ENCODE peak calls at places on chromosomes 4 and X, in nine cellular contexts. I is ovary, E is testis, Z is cardiac muscle cell, Y is lower lobe of right lung, S is aorta, H is left lung, B is thyroid gland, A is heart right ventricle. W is an unnamed sample.

GRCh38 chr4:98510757-98511517 is 147.5 kb downstream of the TSPAN5 start:
- DNase-seq in I (no peak), B (no peak), A (no peak), Z (peak; percentile 81), Y (no peak), H (no peak), S (no peak), E (no peak), W (no peak)

GRCh38 chrX:31423575-31424284 is 351.9 kb upstream of the FTHL17 start:
- DNase-seq in E (peak; percentile 51), S (no peak), Y (no peak), H (no peak), Z (peak; percentile 79), I (peak; percentile 29), B (no peak), A (no peak), W (no peak)

GRCh38 chrX:54640721-54641120 is 110.7 kb downstream of the GNL3L start:
- DNase-seq in H (no peak), I (no peak), Z (no peak), B (no peak), A (no peak), S (no peak), E (no peak), Y (no peak), W (no peak)

GRCh38 chr4:30904161-30904560 is 184.0 kb downstream of the PCDH7 start:
- DNase-seq in Y (no peak), Z (no peak), I (no peak), A (no peak), B (no peak), H (no peak), E (no peak), S (no peak), W (no peak)

GRCh38 chrX:147978931-147979330 is 2.2 kb upstream of the FMR1NB start:
- DNase-seq in S (no peak), I (no peak), Y (no peak), B (no peak), Z (no peak), E (no peak), A (no peak), H (no peak), W (no peak)

GRCh38 chr4:101163936-101164335 is 183.4 kb downstream of the PPP3CA start:
- DNase-seq in I (no peak), Z (no peak), H (no peak), E (no peak), B (no peak), A (no peak), Y (no peak), S (no peak), W (no peak)

GRCh38 chr4:42646013-42646784 is 10.7 kb downstream of the ATP8A1 start:
- DNase-seq in A (no peak), B (no peak), E (no peak), Z (no peak), Y (no peak), I (no peak), H (no peak), S (no peak), W (no peak)

GRCh38 chr4:172982151-172982590 is 186.4 kb upstream of the GALNT7 start:
- DNase-seq in S (peak; percentile 61), B (peak; percentile 44), A (no peak), Z (peak; percentile 36), I (no peak), E (no peak), Y (no peak), H (no peak), W (peak; percentile 63)

GRCh38 chrX:148914783-148915182 is 414.4 kb downstream of the AFF2 start:
- DNase-seq in Z (no peak), S (no peak), A (no peak), Y (no peak), E (no peak), H (no peak), I (no peak), B (no peak), W (no peak)

GRCh38 chr4:87530868-87531267 is 1.7 kb upstream of the SPARCL1 start:
- DNase-seq in I (peak; percentile 82), H (no peak), E (peak; percentile 81), A (peak; percentile 35), S (peak; percentile 65), Y (no peak), B (peak; percentile 24), Z (peak; percentile 95), W (no peak)

GRCh38 chrX:53831662-53832635 is 145.4 kb upstream of the HUWE1 start:
- DNase-seq in B (peak; percentile 14), Y (no peak), E (peak; percentile 42), S (no peak), H (no peak), A (no peak), Z (peak; percentile 23), I (no peak), W (no peak)

GRCh38 chr4:4866124-4866832 is 6.8 kb downstream of the MSX1 start:
- DNase-seq in H (no peak), S (no peak), Y (no peak), B (no peak), I (no peak), E (no peak), Z (peak; percentile 35), A (no peak), W (peak; percentile 29)

GRCh38 chrX:154412468-154412867 is 1.1 kb downstream of the TAFAZZIN start:
- DNase-seq in Y (peak; percentile 56), Z (no peak), E (no peak), S (peak; percentile 62), H (no peak), I (no peak), B (peak; percentile 11), A (peak; percentile 23), W (no peak)

GRCh38 chrX:12973561-12974216 is 1.2 kb upstream of the TMSB4X start:
- DNase-seq in I (peak; percentile 42), B (no peak), E (no peak), A (no peak), Y (peak; percentile 58), H (no peak), Z (no peak), S (peak; percentile 68), W (no peak)

GRCh38 chrX:44973420-44973932 is 100.5 kb downstream of the KDM6A start:
- DNase-seq in H (no peak), Y (no peak), A (no peak), E (no peak), Z (no peak), I (no peak), B (no peak), S (no peak), W (no peak)
- H3K36me3 ChIP-seq in H (no peaks in the 10 kb centered on the region), Y (no peaks in the 10 kb centered on the region), A (no peaks in the 10 kb centered on the region), E (no peaks in the 10 kb centered on the region), Z (no peaks in the 10 kb centered on the region), I (no peaks in the 10 kb centered on the region), B (no peaks in the 10 kb centered on the region), S (no peaks in the 10 kb centered on the region), W (peaks cover 17% of the 10 kb centered on the region)

DNA sequence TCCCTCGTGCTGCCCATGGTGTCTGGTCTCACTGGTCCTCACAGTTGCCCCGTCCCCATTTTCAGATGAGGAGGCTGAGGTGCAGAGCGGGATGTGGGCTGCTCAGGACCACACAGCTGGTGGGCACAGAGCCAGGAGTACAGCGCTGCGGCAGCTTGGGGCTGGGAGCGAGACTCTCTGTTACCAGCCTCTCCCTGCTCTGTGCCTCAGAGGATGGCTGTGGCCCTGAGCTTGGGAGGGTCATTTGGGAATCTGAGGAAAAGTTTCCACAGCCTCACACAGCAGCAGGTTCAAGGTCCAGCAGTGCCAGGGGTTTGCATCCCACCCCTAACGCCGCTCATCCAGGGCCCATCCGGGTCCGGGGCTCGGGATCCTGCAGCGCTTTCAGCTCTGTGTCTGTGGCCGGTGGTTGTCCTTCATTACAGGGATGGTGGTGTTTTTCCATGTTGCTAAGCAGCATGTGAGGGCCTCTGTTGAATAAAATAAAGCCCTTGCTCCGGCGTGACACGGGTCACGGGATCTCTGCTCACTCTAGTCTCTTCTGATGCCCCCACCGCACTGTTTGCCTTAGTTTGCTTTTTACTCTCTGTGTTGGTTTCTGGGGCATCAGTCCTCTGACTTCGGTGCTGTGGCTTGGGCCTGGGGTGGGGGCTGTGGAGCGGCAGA is 6.4 kb downstream of the WFS1 start:
- DNase-seq in S (no peak), Z (no peak), A (no peak), Y (no peak), I (peak; percentile 50), H (no peak), B (peak; percentile 51), E (peak; percentile 56), W (no peak)
- H3K4me1 ChIP-seq in S (no peaks in the 10 kb centered on the region), Z (no peaks in the 10 kb centered on the region), A (peaks cover 73% of the 10 kb centered on the region), Y (peaks cover 95% of the 10 kb centered on the region), I (peaks cover 73% of the 10 kb centered on the region), H (peaks cover 37% of the 10 kb centered on the region), B (peaks cover 71% of the 10 kb centered on the region), E (peaks cover 84% of the 10 kb centered on the region), W (peaks cover 11% of the 10 kb centered on the region)

DNA sequence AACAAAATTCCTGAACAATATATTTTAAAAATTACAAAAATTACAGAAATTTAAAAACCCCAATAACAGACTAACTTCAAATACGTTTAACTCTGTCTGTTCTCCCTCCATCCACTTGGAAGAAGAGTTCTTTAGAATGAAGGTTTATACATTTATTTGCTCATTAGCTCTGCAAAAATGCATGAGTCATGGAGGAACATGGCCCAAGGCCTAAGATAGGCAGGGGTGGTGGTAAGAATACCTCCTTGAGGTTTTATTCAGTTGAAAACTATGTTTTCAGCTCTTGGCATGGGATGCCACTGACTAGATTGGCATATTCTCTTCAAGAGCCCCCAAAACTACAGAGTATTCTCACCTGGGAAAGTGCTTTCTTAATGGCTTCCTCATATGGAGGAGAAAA is 8.8 kb upstream of the LRRC66 start:
- DNase-seq in I (no peak), A (no peak), B (no peak), Z (peak; percentile 48), E (no peak), H (no peak), S (no peak), Y (no peak), W (no peak)
- H3K36me3 ChIP-seq in I (no peaks in the 10 kb centered on the region), A (peaks cover 88% of the 10 kb centered on the region), B (peaks cover 2% of the 10 kb centered on the region), Z (peaks cover 46% of the 10 kb centered on the region), E (no peaks in the 10 kb centered on the region), H (no peaks in the 10 kb centered on the region), S (peaks cover 2% of the 10 kb centered on the region), Y (peaks cover 26% of the 10 kb centered on the region), W (peaks cover 75% of the 10 kb centered on the region)

DNA sequence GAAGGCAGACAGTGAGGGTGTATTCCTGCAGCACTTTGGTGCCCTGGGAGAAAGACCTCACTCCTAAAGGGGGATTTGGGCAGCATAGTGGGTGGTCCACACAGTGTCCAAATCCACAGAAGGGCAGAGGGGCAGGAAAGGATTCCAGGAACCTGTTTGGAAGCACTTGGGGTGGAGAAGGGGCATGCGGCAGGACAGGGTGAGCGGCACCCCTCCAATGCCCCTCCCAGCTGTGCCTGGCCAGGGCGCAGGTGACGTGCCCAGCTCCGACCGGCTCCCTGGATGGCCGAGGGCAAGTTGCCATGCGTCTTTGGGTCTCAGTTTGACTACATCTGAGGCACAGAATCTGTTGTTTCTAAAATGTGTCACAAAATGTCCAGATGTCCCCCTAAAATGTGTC is 66.5 kb upstream of the HMX1 start:
- DNase-seq in B (no peak), S (no peak), I (no peak), Y (no peak), A (no peak), Z (no peak), E (no peak), H (no peak), W (no peak)
- H3K4me1 ChIP-seq in B (no peaks in the 10 kb centered on the region), S (no peaks in the 10 kb centered on the region), I (no peaks in the 10 kb centered on the region), Y (no peaks in the 10 kb centered on the region), A (no peaks in the 10 kb centered on the region), Z (no peaks in the 10 kb centered on the region), E (no peaks in the 10 kb centered on the region), H (no peaks in the 10 kb centered on the region), W (no peaks in the 10 kb centered on the region)

DNA sequence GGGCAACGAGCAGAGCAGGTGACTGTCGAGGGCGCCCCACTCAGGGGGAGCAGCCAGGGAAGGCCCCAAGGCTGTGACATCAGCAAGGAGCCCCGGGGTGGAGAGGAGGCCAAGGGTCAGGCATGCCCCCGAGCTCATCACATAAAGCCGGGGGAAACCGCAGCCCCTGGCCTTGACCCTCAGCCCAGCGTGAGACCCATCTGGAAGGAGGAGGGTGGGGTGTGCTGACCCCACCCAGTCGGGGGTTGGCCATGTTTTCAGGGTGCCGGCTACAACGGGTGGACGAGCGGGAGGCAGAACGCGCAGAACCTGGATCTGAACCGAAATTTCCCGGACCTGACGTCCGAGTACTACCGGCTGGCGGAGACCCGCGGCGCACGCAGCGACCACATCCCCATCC is 13.9 kb downstream of the CPZ start:
- DNase-seq in H (no peak), Y (no peak), B (no peak), I (no peak), A (no peak), S (no peak), E (no peak), Z (no peak), W (no peak)
- H3K36me3 ChIP-seq in H (no peaks in the 10 kb centered on the region), Y (no peaks in the 10 kb centered on the region), B (no peaks in the 10 kb centered on the region), I (no peaks in the 10 kb centered on the region), A (no peaks in the 10 kb centered on the region), S (no peaks in the 10 kb centered on the region), E (no peaks in the 10 kb centered on the region), Z (no peaks in the 10 kb centered on the region), W (no peaks in the 10 kb centered on the region)

W was measured in RWPE2.